ENCODE peak calls at places on chromosomes 11 and 22, in five cellular contexts. E is fibroblast of pulmonary artery, Q is ascending aorta, B is NB4, X is thoracic aorta. D is an unnamed sample.

GRCh38 chr11:1340111-1340510 is 30.7 kb upstream of the TOLLIP start:
- DNase-seq in E (no peak), Q (no peak), B (no peak), X (no peak), D (no peak)

GRCh38 chr11:134656861-134657540 is 245.0 kb upstream of the B3GAT1 start:
- DNase-seq in E (no peak), Q (no peak), B (no peak), X (no peak), D (no peak)

GRCh38 chr22:49627217-49628181 is 200.2 kb downstream of the BRD1 start:
- DNase-seq in E (no peak), Q (no peak), B (peak; percentile 32), X (no peak), D (no peak)

GRCh38 chr11:92224394-92225205 is at the start of gene FAT3:
- DNase-seq in E (peak; percentile 39), Q (no peak), B (no peak), X (no peak), D (peak; percentile 43)

GRCh38 chr11:71304045-71304444 is 51.7 kb upstream of the SHANK2 start:
- DNase-seq in E (no peak), Q (no peak), B (no peak), X (no peak), D (no peak)

GRCh38 chr11:1175461-1176223 is 17.9 kb downstream of the MUC5AC start:
- DNase-seq in E (no peak), Q (no peak), B (no peak), X (no peak), D (no peak)

GRCh38 chr22:30314918-30315317 is 11.8 kb downstream of the TBC1D10A start:
- DNase-seq in E (no peak), Q (no peak), B (no peak), X (no peak), D (peak; percentile 45)

GRCh38 chr11:117144477-117145392 is 648 bp downstream of the PAFAH1B2 start:
- DNase-seq in E (peak; percentile 76), Q (peak; percentile 39), B (peak; percentile 93), X (peak; percentile 47), D (peak; percentile 85)

GRCh38 chr11:70519117-70519516 is 120.8 kb downstream of the CTTN start:
- DNase-seq in E (no peak), Q (no peak), B (no peak), X (no peak), D (no peak)

GRCh38 chr11:19377855-19378254 is 137.1 kb upstream of the E2F8 start:
- DNase-seq in E (no peak), Q (no peak), B (no peak), X (no peak), D (no peak)

GRCh38 chr11:92886243-92886905 is 83.1 kb upstream of the MTNR1B start:
- DNase-seq in E (peak; percentile 70), Q (no peak), B (peak; percentile 74), X (no peak), D (peak; percentile 72)

GRCh38 chr11:2375964-2376551 is 1.1 kb upstream of the CD81 start:
- DNase-seq in E (no peak), Q (no peak), B (no peak), X (no peak), D (no peak)

GRCh38 chr11:34243620-34244493 is 114.0 kb downstream of the ABTB2 start:
- DNase-seq in E (peak; percentile 74), Q (no peak), B (no peak), X (no peak), D (peak; percentile 75)

GRCh38 chr11:64757549-64758329 is 2.0 kb downstream of the PYGM start:
- DNase-seq in E (no peak), Q (no peak), B (no peak), X (no peak), D (no peak)

GRCh38 chr11:63941901-63942300 is 3.1 kb downstream of the NAA40 start:
- DNase-seq in E (no peak), Q (no peak), B (no peak), X (no peak), D (no peak)

GRCh38 chr22:38649841-38650522 is 6.2 kb downstream of the FAM227A start:
- DNase-seq in E (no peak), Q (no peak), B (no peak), X (no peak), D (no peak)

GRCh38 chr11:77771135-77771534 is 49.4 kb downstream of the RSF1 start:
- DNase-seq in E (peak; percentile 21), Q (no peak), B (no peak), X (no peak), D (peak; percentile 14)

GRCh38 chr11:933002-933820 is 7.5 kb downstream of the AP2A2 start:
- DNase-seq in E (peak; percentile 43), Q (no peak), B (no peak), X (no peak), D (peak; percentile 75)

GRCh38 chr11:123531325-123531724 is 101.3 kb downstream of the GRAMD1B start:
- DNase-seq in E (no peak), Q (no peak), B (no peak), X (no peak), D (no peak)

GRCh38 chr11:110367571-110367970 is 62.2 kb upstream of the FDX1 start:
- DNase-seq in E (peak; percentile 45), Q (no peak), B (no peak), X (no peak), D (no peak)

GRCh38 chr22:46064966-46065666 is 85.2 kb upstream of the PPARA start:
- DNase-seq in E (no peak), Q (no peak), B (no peak), X (no peak), D (no peak)
- H3K4me3 ChIP-seq in E (no peak overlapping the region), Q (peak overlapping the region; percentile 27), B (no peak overlapping the region), X (peak overlapping the region; percentile 90), D (no peak overlapping the region)

DNA sequence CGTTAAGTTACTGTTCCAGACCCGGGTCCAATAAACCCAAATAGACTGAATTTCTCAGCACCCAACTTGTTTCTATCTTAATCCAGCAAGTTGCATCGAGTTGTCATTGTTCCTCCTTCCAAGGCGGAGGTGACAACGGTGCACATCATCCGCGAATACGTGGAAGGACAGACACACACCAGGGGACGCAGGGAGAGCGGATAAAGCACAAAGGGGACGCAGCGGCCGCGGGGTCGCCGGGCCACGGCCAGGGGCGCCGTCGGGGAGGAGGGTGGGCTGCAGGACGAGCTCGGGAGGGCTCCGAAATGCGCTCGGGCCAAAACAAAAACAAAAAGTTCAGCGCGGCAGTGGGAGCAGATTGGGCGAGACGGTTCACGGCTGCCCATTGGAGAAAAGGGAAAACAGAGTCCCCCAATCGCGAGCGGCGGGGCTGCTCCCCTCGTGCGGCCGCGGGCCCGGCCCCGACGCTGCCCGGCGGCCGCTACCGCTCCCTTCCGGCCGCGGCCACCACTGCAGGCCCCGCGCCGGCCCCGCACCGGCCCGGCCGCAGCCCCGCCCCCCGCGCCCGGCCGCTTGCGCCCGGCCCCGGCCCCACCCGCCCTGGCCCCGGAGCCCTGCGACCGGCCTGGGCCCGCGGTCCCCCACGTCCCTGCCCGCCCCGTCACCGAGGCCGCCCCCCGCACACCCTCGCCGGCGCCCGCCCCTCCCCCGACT is 518 bp downstream of the KMT5B start:
- DNase-seq in E (peak; percentile 82), Q (no peak), B (peak; percentile 86), X (no peak), D (peak; percentile 81)
- TF ChIP-seq CTCF in E (no peak), Q (peak; percentile 20), B (no peak), X (peak; percentile 12), D (peak; percentile 23)

GRCh38 chr11:89381094-89381493 is 110.1 kb downstream of the NOX4 start:
- DNase-seq in E (peak; percentile 97), Q (peak; percentile 14), B (no peak), X (peak; percentile 21), D (peak; percentile 98)
- H3K4me3 ChIP-seq in E (no peak overlapping the region), Q (no peak overlapping the region), B (no peak overlapping the region), X (no peak overlapping the region), D (no peak overlapping the region)

GRCh38 chr11:27171391-27171790 is 130.8 kb downstream of the BBOX1 start:
- DNase-seq in E (no peak), Q (no peak), B (no peak), X (no peak), D (no peak)

GRCh38 chr11:27161071-27161470 is 120.5 kb downstream of the BBOX1 start:
- DNase-seq in E (peak; percentile 17), Q (no peak), B (no peak), X (no peak), D (no peak)

GRCh38 chr11:27162237-27162636 is 121.6 kb downstream of the BBOX1 start:
- DNase-seq in E (no peak), Q (no peak), B (no peak), X (no peak), D (no peak)

DNA sequence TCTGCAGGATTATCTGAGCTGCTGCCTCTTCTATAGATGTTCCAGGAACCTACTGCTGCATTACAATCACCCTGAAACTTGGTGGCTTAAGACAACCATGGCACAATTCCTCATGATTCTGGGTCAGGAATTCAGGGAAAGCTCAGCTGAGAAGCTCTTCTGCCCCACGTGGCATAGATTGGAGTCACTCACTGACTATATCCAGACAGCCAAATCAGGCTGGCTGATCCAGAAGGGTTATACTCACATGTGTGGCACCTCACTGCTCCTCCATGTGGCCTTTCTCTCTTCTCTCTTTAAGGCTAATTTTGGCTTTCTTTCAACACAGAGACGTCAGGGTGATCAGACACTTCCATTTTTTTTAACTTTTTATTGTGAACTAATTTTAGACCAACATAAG is 125.5 kb downstream of the BBOX1 start:
- DNase-seq in E (no peak), Q (no peak), B (no peak), X (no peak), D (no peak)
- TF ChIP-seq CTCF in E (no peak), Q (no peak), B (no peak), X (no peak), D (no peak)

GRCh38 chr11:31806944-31807790 is 4.0 kb downstream of the PAX6 start:
- DNase-seq in E (no peak), Q (no peak), B (no peak), X (no peak), D (no peak)
- H3K4me3 ChIP-seq in E (no peak overlapping the region), Q (no peak overlapping the region), B (no peak overlapping the region), X (no peak overlapping the region), D (no peak overlapping the region)

GRCh38 chr11:44327730-44328691 is 18.1 kb upstream of the ALX4 start:
- DNase-seq in E (no peak), Q (no peak), B (no peak), X (no peak), D (no peak)
- TF ChIP-seq CTCF in E (no peak), Q (no peak), B (no peak), X (no peak), D (peak; percentile 36)

DNA sequence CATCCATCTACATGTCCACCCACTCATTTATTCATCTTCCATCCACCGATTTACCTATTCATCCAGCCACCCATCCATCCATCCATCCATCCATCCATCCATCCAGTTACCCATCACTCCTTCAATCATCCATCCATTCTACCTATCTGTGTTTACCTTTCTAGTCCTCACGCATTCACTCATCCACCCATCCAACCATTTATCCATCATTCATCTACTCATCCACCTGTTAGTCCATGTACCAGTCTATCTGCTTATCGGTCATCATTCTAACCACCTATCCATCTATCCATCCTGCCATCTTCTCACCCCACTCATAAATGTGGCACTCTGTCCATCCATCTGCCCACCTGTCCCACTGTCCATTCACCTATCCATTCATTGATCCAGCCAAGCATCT is 21.9 kb upstream of the MYEOV start:
- DNase-seq in E (no peak), Q (no peak), B (no peak), X (no peak), D (no peak)
- H3K4me3 ChIP-seq in E (no peak overlapping the region), Q (no peak overlapping the region), B (no peak overlapping the region), X (no peak overlapping the region), D (no peak overlapping the region)

D was measured in choroid plexus epithelial cell.